ENCODE peak calls at places on chromosomes 16 and 17, in four cellular contexts. One of them, this sample, is unnamed.
A peak's percentile ranks its signal among the peaks of the same experiment; 100 is the strongest.

GRCh38 chr17:3730881-3731429 is 7.3 kb downstream of the HASPIN start:
- DNase-seq in substantia nigra: no peak
- DNase-seq in epithelial cell of prostate: no peak
- DNase-seq in GM13976: no peak
- DNase-seq in this sample: no peak

GRCh38 chr16:86510465-86511261 is at the start of gene FOXF1:
- DNase-seq in substantia nigra: no peak
- DNase-seq in epithelial cell of prostate: no peak
- DNase-seq in GM13976: peak; percentile 41
- DNase-seq in this sample: peak; percentile 65

GRCh38 chr17:57144567-57144966 is 59.5 kb downstream of the AKAP1 start:
- DNase-seq in substantia nigra: no peak
- DNase-seq in epithelial cell of prostate: no peak
- DNase-seq in GM13976: no peak
- DNase-seq in this sample: no peak

GRCh38 chr17:81365601-81366585 is 29.4 kb upstream of the BAHCC1 start:
- DNase-seq in substantia nigra: no peak
- DNase-seq in epithelial cell of prostate: peak; percentile 88
- DNase-seq in GM13976: no peak
- DNase-seq in this sample: peak; percentile 89

GRCh38 chr17:77405867-77406513 is 265.2 kb downstream of the SEC14L1 start:
- DNase-seq in substantia nigra: no peak
- DNase-seq in epithelial cell of prostate: no peak
- DNase-seq in GM13976: no peak
- DNase-seq in this sample: no peak

GRCh38 chr17:50470451-50470850 is 1.8 kb upstream of the CHAD start:
- DNase-seq in substantia nigra: no peak
- DNase-seq in epithelial cell of prostate: no peak
- DNase-seq in GM13976: no peak
- DNase-seq in this sample: no peak

GRCh38 chr17:16150251-16150859 is 65.0 kb downstream of the NCOR1 start:
- DNase-seq in substantia nigra: no peak
- DNase-seq in epithelial cell of prostate: no peak
- DNase-seq in GM13976: no peak
- DNase-seq in this sample: no peak

GRCh38 chr16:57145046-57145963 is 40.5 kb downstream of the PSME3IP1 start:
- DNase-seq in substantia nigra: no peak
- DNase-seq in epithelial cell of prostate: no peak
- DNase-seq in GM13976: peak; percentile 31
- DNase-seq in this sample: no peak

GRCh38 chr17:67912656-67913055 is 83.6 kb downstream of the C17orf58 start:
- DNase-seq in substantia nigra: no peak
- DNase-seq in epithelial cell of prostate: no peak
- DNase-seq in GM13976: no peak
- DNase-seq in this sample: no peak

GRCh38 chr16:84995666-84996065 is 15.7 kb downstream of the ZDHHC7 start:
- DNase-seq in substantia nigra: no peak
- DNase-seq in epithelial cell of prostate: no peak
- DNase-seq in GM13976: no peak
- DNase-seq in this sample: no peak

GRCh38 chr17:71361691-71362450 is 758.9 kb upstream of the SOX9 start:
- DNase-seq in substantia nigra: no peak
- DNase-seq in epithelial cell of prostate: no peak
- DNase-seq in GM13976: no peak
- DNase-seq in this sample: peak; percentile 78

GRCh38 chr17:81483085-81483861 is 29.3 kb downstream of the ACTG1 start:
- DNase-seq in substantia nigra: no peak
- DNase-seq in epithelial cell of prostate: no peak
- DNase-seq in GM13976: peak; percentile 84
- DNase-seq in this sample: no peak

GRCh38 chr16:87293990-87294389 is 23.2 kb downstream of the C16orf95 start:
- DNase-seq in substantia nigra: no peak
- DNase-seq in epithelial cell of prostate: no peak
- DNase-seq in GM13976: no peak
- DNase-seq in this sample: no peak

GRCh38 chr16:28538733-28539596 is at the start of gene NUPR1:
- DNase-seq in substantia nigra: peak; percentile 57
- DNase-seq in epithelial cell of prostate: peak; percentile 77
- DNase-seq in GM13976: no peak
- DNase-seq in this sample: peak; percentile 97

GRCh38 chr17:6303664-6304063 is 131.3 kb downstream of the AIPL1 start:
- DNase-seq in substantia nigra: no peak
- DNase-seq in epithelial cell of prostate: no peak
- DNase-seq in GM13976: peak; percentile 25
- DNase-seq in this sample: no peak

GRCh38 chr17:39702901-39703893 is 3.3 kb downstream of the ERBB2 start:
- DNase-seq in substantia nigra: no peak
- DNase-seq in epithelial cell of prostate: no peak
- DNase-seq in GM13976: peak; percentile 81
- DNase-seq in this sample: no peak

GRCh38 chr17:31581491-31581890 is 190.0 kb downstream of the RAB11FIP4 start:
- DNase-seq in substantia nigra: no peak
- DNase-seq in epithelial cell of prostate: no peak
- DNase-seq in GM13976: no peak
- DNase-seq in this sample: no peak

GRCh38 chr17:41800601-41801373 is 11.0 kb downstream of the P3H4 start:
- DNase-seq in substantia nigra: no peak
- DNase-seq in epithelial cell of prostate: peak; percentile 99
- DNase-seq in GM13976: no peak
- DNase-seq in this sample: no peak